ENCODE peak calls at places on chromosomes 6 and 20, in five cellular contexts. R is mammary epithelial cell, Y is ascending aorta, G is MM.1S, H is tibial nerve. T is an unnamed sample.

GRCh38 chr20:2507464-2507863 is 1.3 kb downstream of the ZNF343 start:
- DNase-seq in R (no peak), Y (no peak), G (no peak), H (no peak), T (no peak)

GRCh38 chr20:77231-77630 is 10.2 kb upstream of the DEFB125 start:
- DNase-seq in R (peak), Y (no peak), G (no peak), H (no peak), T (no peak)

GRCh38 chr20:30281584-30282197 is 975.8 kb upstream of the DEFB115 start:
- DNase-seq in R (no peak), Y (no peak), G (no peak), H (no peak), T (no peak)

GRCh38 chr6:70527071-70527737 is 39.5 kb upstream of the SDHAF4 start:
- DNase-seq in R (no peak), Y (no peak), G (no peak), H (no peak), T (no peak)

GRCh38 chr6:42720739-42721138 is 1.7 kb downstream of the PRPH2 start:
- DNase-seq in R (peak), Y (no peak), G (no peak), H (no peak), T (no peak)

GRCh38 chr6:20876016-20876415 is 341.8 kb downstream of the CDKAL1 start:
- DNase-seq in R (peak), Y (no peak), G (no peak), H (no peak), T (no peak)

GRCh38 chr20:38875170-38875993 is 50.8 kb upstream of the FAM83D start:
- DNase-seq in R (no peak), Y (no peak), G (peak), H (no peak), T (peak)

GRCh38 chr20:14643146-14643545 is 305.7 kb upstream of the FLRT3 start:
- DNase-seq in R (no peak), Y (no peak), G (no peak), H (no peak), T (no peak)

GRCh38 chr20:46801003-46801702 is 91.7 kb downstream of the SLC2A10 start:
- DNase-seq in R (peak), Y (no peak), G (no peak), H (no peak), T (no peak)

GRCh38 chr20:10447028-10447427 is 11.9 kb downstream of the SLX4IP start:
- DNase-seq in R (peak), Y (no peak), G (peak), H (no peak), T (peak)

GRCh38 chr6:109456710-109457595 is 1.4 kb upstream of the MICAL1 start:
- DNase-seq in R (no peak), Y (peak), G (no peak), H (peak), T (no peak)

GRCh38 chr20:32538526-32538918 is 46.6 kb downstream of the NOL4L start:
- DNase-seq in R (no peak), Y (no peak), G (no peak), H (no peak), T (no peak)

GRCh38 chr20:5674176-5674660 is 76.0 kb upstream of the SHLD1 start:
- DNase-seq in R (peak), Y (no peak), G (peak), H (no peak), T (peak)

GRCh38 chr20:31475032-31475431 is at the start of the genes DEFB124 and REM1:
- DNase-seq in R (no peak), Y (peak), G (peak), H (no peak), T (no peak)

GRCh38 chr6:42104095-42104806 is 38.2 kb downstream of the C6orf132 start:
- DNase-seq in R (no peak), Y (peak), G (peak), H (peak), T (peak)

GRCh38 chr6:91487729-91488392 is 901.0 kb upstream of the MAP3K7 start:
- DNase-seq in R (no peak), Y (no peak), G (no peak), H (no peak), T (no peak)

GRCh38 chr6:36095497-36096391 is 34.6 kb upstream of the MAPK13 start:
- DNase-seq in R (no peak), Y (no peak), G (no peak), H (no peak), T (no peak)

GRCh38 chr20:57666106-57666833 is 43.5 kb downstream of the PMEPA1 start:
- DNase-seq in R (no peak), Y (no peak), G (no peak), H (no peak), T (no peak)

DNA sequence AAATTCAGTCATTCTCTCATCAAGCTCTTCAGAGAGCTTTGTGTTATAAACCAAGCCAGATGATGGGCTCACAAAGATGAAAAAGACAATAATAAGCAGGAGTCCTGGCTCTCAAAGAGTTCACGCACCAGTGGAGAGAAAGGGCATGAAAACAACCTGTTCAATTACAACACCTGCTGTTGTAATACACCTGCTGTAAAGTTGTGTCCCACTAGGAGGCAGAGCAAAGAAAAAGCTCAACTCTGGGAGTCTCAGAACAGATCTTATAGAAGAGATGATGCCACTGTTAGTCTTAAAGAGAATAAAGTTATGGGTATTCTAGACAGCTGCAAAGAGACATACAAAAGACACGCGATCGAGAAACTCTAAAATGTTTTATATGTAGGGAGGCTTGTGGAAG is 100.6 kb downstream of the DCDC2 start:
- DNase-seq in R (no peak), Y (no peak), G (peak), H (no peak), T (no peak)
- TF ChIP-seq CTCF in R (no peak), Y (no peak), G (peak), H (no peak), T (no peak)

DNA sequence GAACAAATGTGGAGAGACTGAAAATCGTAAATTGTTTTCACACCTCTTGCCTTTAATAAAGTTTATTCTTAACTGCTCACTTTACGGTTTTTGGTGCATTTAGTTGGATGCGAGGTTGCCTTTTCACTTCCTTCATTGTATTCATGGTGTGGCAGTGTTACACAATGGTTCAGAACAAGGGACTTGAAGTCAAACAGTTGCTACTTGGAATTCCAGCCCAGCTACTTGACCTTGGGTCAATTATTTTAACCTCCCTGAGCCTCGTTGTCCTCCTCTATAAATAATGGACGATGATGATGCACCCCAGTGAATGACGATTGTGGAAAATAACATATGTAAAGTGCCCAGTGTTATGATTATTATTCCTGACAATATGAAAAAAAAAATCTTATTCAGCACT is 72.3 kb downstream of the CARMIL1 start:
- DNase-seq in R (no peak), Y (no peak), G (no peak), H (no peak), T (no peak)
- TF ChIP-seq CTCF in R (no peak), Y (no peak), G (no peak), H (no peak), T (no peak)

GRCh38 chr6:27748662-27749061 is 163.5 kb downstream of the OR2B2 start:
- DNase-seq in R (no peak), Y (no peak), G (no peak), H (no peak), T (no peak)

GRCh38 chr6:27755768-27756167 is 156.4 kb downstream of the OR2B2 start:
- DNase-seq in R (no peak), Y (no peak), G (no peak), H (no peak), T (no peak)

GRCh38 chr6:27753668-27754407 is 158.4 kb downstream of the OR2B2 start:
- DNase-seq in R (peak), Y (peak), G (peak), H (no peak), T (peak)

GRCh38 chr6:27754408-27754782 is 157.8 kb downstream of the OR2B2 start:
- DNase-seq in R (no peak), Y (no peak), G (no peak), H (no peak), T (no peak)

GRCh38 chr6:27752038-27752885 is 159.9 kb downstream of the OR2B2 start:
- DNase-seq in R (peak), Y (peak), G (peak), H (peak), T (peak)
- TF ChIP-seq CTCF in R (peak), Y (peak), G (peak), H (peak), T (peak)

GRCh38 chr6:30399390-30400058 is 54.6 kb downstream of the RPP21 start:
- DNase-seq in R (peak), Y (no peak), G (no peak), H (no peak), T (no peak)
- TF ChIP-seq CTCF in R (no peak), Y (no peak), G (no peak), H (no peak), T (no peak)

DNA sequence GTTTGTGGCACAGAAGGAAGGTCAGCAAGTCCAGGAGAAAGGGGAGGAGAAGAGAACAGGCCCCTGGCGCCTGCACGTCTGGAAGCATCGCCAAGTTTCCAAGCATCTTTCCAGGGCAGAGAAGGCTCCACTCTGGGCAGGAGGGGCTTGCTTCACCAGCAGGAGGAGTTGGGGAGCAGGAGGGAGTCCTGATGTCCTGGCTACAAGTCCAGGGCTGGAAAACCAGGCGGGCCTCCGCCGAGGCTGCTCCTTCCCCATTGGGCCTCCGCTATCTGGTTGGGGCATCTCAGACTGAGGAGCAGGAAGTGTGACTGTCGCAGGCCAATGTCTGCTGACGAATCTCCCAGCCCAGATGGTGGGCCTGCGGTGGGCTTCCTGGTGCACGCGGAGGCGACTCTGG is 421.9 kb downstream of the PREX1 start:
- DNase-seq in R (no peak), Y (no peak), G (no peak), H (no peak), T (no peak)
- TF ChIP-seq CTCF in R (no peak), Y (no peak), G (no peak), H (no peak), T (no peak)

DNA sequence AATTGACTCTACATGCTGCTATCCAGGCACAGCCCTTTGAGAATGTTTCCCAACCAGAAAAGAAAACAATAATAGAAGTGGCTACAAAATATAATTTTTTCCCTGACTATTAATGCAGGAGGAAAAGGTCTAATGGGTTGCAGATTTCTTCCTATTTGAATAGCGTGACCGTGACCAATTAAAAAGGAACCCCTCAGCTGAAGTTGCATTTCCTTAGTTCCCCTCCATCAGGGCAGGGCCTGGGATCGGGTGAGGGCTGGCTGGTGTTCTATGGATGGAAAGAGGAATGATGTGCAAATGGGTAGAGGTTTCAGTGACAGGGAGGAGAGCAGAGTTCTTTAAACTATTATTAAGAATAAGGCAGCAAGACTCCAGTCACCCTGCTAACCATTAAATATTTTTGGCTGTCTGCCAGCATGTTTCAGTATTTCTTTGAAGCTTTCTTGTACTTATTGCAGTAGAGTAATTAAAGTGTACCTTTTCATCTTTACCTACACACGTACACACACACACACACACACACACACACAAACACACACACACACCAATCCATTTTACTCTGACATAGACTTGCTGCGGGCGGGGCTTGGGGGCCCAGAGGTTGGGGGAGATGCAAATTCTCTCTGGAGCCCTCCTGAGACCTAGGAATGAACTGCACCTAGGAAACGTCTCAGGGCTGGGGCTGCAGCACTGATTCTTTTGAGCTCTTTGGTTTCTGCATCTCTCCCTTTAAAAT is 154.8 kb upstream of the SLC35B3 start:
- DNase-seq in R (no peak), Y (no peak), G (no peak), H (no peak), T (no peak)
- TF ChIP-seq CTCF in R (no peak), Y (no peak), G (no peak), H (no peak), T (no peak)

GRCh38 chr6:16338577-16339262 is 100.3 kb downstream of the GMPR start:
- DNase-seq in R (peak), Y (peak), G (no peak), H (peak), T (no peak)
- TF ChIP-seq CTCF in R (peak), Y (peak), G (no peak), H (no peak), T (no peak)

DNA sequence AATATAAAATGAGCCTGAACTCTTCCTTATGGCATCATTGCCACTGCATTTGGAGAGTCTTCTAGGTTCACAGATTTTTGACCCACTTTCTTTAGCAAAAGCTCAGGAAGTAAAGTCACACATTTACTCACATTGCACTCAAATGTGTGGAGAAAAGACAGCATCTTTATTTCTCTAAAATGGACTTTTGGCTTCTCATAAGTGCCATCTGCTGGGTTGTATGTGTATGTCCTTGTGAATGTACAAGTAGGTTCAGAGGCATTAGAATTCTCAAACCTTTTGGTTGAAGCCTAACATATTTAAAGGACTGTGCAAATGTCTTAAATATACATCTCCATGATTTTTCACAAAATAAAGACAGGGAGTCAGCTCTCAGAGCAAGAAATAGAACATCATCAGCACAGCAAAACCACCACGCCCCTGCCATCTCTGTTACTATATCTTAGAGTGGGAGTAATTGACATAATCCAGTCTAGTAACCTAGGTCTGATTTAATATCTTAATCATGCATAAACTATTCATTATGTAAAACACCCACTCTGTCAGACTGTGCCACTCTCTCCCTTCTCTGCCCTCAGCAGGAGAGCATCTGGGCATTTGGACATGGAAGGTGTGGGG is 42.2 kb upstream of the SPTLC3 start:
- DNase-seq in R (peak), Y (no peak), G (peak), H (no peak), T (no peak)
- TF ChIP-seq CTCF in R (peak), Y (no peak), G (peak), H (no peak), T (no peak)

T was measured in GM20000.